ENCODE peak calls at places on chromosome 18, in nine cellular contexts. One of them, this sample, is unnamed.

GRCh38 chr18:77098554-77099174 is 33.9 kb downstream of the MBP start:
- DNase-seq in DMS153: no peak
- DNase-seq in adrenal gland: no peak
- DNase-seq in colonic mucosa: no peak
- DNase-seq in dorsolateral prefrontal cortex: no peak
- DNase-seq in dermis microvascular lymphatic vessel endothelial cell: no peak
- DNase-seq in T-helper 9 cell: no peak
- DNase-seq in body of pancreas: peak; percentile 52
- DNase-seq in H7: no peak
- DNase-seq in this sample: no peak

GRCh38 chr18:63292844-63293683 is 26.5 kb downstream of the BCL2 start:
- DNase-seq in DMS153: no peak
- DNase-seq in dermis microvascular lymphatic vessel endothelial cell: no peak
- DNase-seq in H7: no peak
- DNase-seq in adrenal gland: no peak
- DNase-seq in body of pancreas: no peak
- DNase-seq in colonic mucosa: no peak
- DNase-seq in dorsolateral prefrontal cortex: no peak
- DNase-seq in T-helper 9 cell: no peak
- DNase-seq in this sample: no peak

GRCh38 chr18:27184115-27185024 is 738 bp downstream of the CHST9 start:
- DNase-seq in DMS153: no peak
- DNase-seq in H7: peak; percentile 69
- DNase-seq in T-helper 9 cell: no peak
- DNase-seq in dorsolateral prefrontal cortex: no peak
- DNase-seq in adrenal gland: no peak
- DNase-seq in dermis microvascular lymphatic vessel endothelial cell: no peak
- DNase-seq in body of pancreas: peak; percentile 12
- DNase-seq in colonic mucosa: no peak
- DNase-seq in this sample: no peak

GRCh38 chr18:76979111-76979751 is 153.4 kb downstream of the MBP start:
- DNase-seq in dorsolateral prefrontal cortex: no peak
- DNase-seq in DMS153: no peak
- DNase-seq in body of pancreas: no peak
- DNase-seq in colonic mucosa: peak; percentile 18
- DNase-seq in T-helper 9 cell: no peak
- DNase-seq in adrenal gland: peak; percentile 10
- DNase-seq in H7: no peak
- DNase-seq in dermis microvascular lymphatic vessel endothelial cell: no peak
- DNase-seq in this sample: no peak

GRCh38 chr18:12630136-12630535 is 27.8 kb downstream of the SPIRE1 start:
- DNase-seq in T-helper 9 cell: no peak
- DNase-seq in DMS153: no peak
- DNase-seq in adrenal gland: no peak
- DNase-seq in body of pancreas: no peak
- DNase-seq in colonic mucosa: no peak
- DNase-seq in H7: no peak
- DNase-seq in dermis microvascular lymphatic vessel endothelial cell: no peak
- DNase-seq in dorsolateral prefrontal cortex: no peak
- DNase-seq in this sample: no peak

GRCh38 chr18:6482198-6482977 is 67.7 kb upstream of the L3MBTL4 start:
- DNase-seq in T-helper 9 cell: no peak
- DNase-seq in adrenal gland: peak; percentile 63
- DNase-seq in dorsolateral prefrontal cortex: no peak
- DNase-seq in body of pancreas: peak; percentile 69
- DNase-seq in colonic mucosa: peak; percentile 28
- DNase-seq in dermis microvascular lymphatic vessel endothelial cell: no peak
- DNase-seq in H7: peak; percentile 87
- DNase-seq in DMS153: no peak
- DNase-seq in this sample: no peak

GRCh38 chr18:7946724-7947377 is 379.7 kb downstream of the PTPRM start:
- DNase-seq in dorsolateral prefrontal cortex: peak; percentile 49
- DNase-seq in H7: peak; percentile 28
- DNase-seq in body of pancreas: no peak
- DNase-seq in dermis microvascular lymphatic vessel endothelial cell: peak; percentile 60
- DNase-seq in colonic mucosa: peak; percentile 44
- DNase-seq in adrenal gland: peak; percentile 57
- DNase-seq in T-helper 9 cell: no peak
- DNase-seq in DMS153: peak; percentile 29
- DNase-seq in this sample: no peak

GRCh38 chr18:10892801-10893595 is 256.4 kb downstream of the PIEZO2 start:
- DNase-seq in H7: no peak
- DNase-seq in colonic mucosa: no peak
- DNase-seq in DMS153: no peak
- DNase-seq in body of pancreas: no peak
- DNase-seq in T-helper 9 cell: no peak
- DNase-seq in adrenal gland: no peak
- DNase-seq in dermis microvascular lymphatic vessel endothelial cell: peak; percentile 23
- DNase-seq in dorsolateral prefrontal cortex: no peak
- DNase-seq in this sample: no peak

GRCh38 chr18:65468881-65469280 is 281.9 kb upstream of the CDH7 start:
- DNase-seq in DMS153: no peak
- DNase-seq in colonic mucosa: no peak
- DNase-seq in H7: no peak
- DNase-seq in T-helper 9 cell: no peak
- DNase-seq in dorsolateral prefrontal cortex: peak; percentile 63
- DNase-seq in body of pancreas: no peak
- DNase-seq in adrenal gland: no peak
- DNase-seq in dermis microvascular lymphatic vessel endothelial cell: no peak
- DNase-seq in this sample: no peak

GRCh38 chr18:56296381-56296780 is 342.0 kb downstream of the TXNL1 start:
- DNase-seq in body of pancreas: no peak
- DNase-seq in dorsolateral prefrontal cortex: no peak
- DNase-seq in T-helper 9 cell: no peak
- DNase-seq in colonic mucosa: no peak
- DNase-seq in DMS153: no peak
- DNase-seq in adrenal gland: no peak
- DNase-seq in dermis microvascular lymphatic vessel endothelial cell: no peak
- DNase-seq in H7: no peak
- DNase-seq in this sample: no peak

GRCh38 chr18:76674596-76674995 is 147.8 kb upstream of the ZNF236 start:
- DNase-seq in adrenal gland: no peak
- DNase-seq in H7: no peak
- DNase-seq in dorsolateral prefrontal cortex: no peak
- DNase-seq in T-helper 9 cell: no peak
- DNase-seq in dermis microvascular lymphatic vessel endothelial cell: no peak
- DNase-seq in colonic mucosa: no peak
- DNase-seq in DMS153: no peak
- DNase-seq in body of pancreas: no peak
- DNase-seq in this sample: no peak

GRCh38 chr18:3245185-3245564 is 2.4 kb upstream of the MYL12A start:
- DNase-seq in dermis microvascular lymphatic vessel endothelial cell: no peak
- DNase-seq in DMS153: no peak
- DNase-seq in H7: no peak
- DNase-seq in body of pancreas: no peak
- DNase-seq in colonic mucosa: no peak
- DNase-seq in T-helper 9 cell: no peak
- DNase-seq in adrenal gland: no peak
- DNase-seq in dorsolateral prefrontal cortex: no peak
- DNase-seq in this sample: no peak